ENCODE peak calls at places on chromosomes 12 and 14, in six cellular contexts. W is stimulated activated CD8-positive, alpha-beta memory T cell treated with anti-CD3 and anti-CD28 coated beads, Interleukin-4, amount 100 ng/mL, for 1 hour; F is GM10248; Z is ovary; G is fibroblast of lung; O is amniotic stem cell. Q is an unnamed sample.

GRCh38 chr12:109247831-109248654 is 61.0 kb downstream of the FOXN4 start:
- DNase-seq in W (no peak), F (no peak), Z (peak), G (no peak), O (no peak), Q (no peak)

GRCh38 chr14:100223332-100224171 is 15.4 kb upstream of the YY1 start:
- DNase-seq in W (no peak), F (no peak), Z (no peak), G (no peak), O (no peak), Q (no peak)

GRCh38 chr12:45010051-45010450 is 40.8 kb downstream of the DBX2 start:
- DNase-seq in W (no peak), F (no peak), Z (no peak), G (peak), O (no peak), Q (no peak)

GRCh38 chr12:103978384-103978982 is 12.8 kb downstream of the TDG start:
- DNase-seq in W (no peak), F (no peak), Z (no peak), G (no peak), O (no peak), Q (no peak)

GRCh38 chr14:32754209-32754608 is 184.5 kb upstream of the NPAS3 start:
- DNase-seq in W (no peak), F (no peak), Z (no peak), G (no peak), O (no peak), Q (no peak)

GRCh38 chr14:24845851-24846250 is 204.1 kb downstream of the STXBP6 start:
- DNase-seq in W (no peak), F (no peak), Z (no peak), G (no peak), O (no peak), Q (no peak)

GRCh38 chr12:113462117-113462774 is 9.4 kb downstream of the LHX5 start:
- DNase-seq in W (peak), F (peak), Z (peak), G (peak), O (peak), Q (peak)

GRCh38 chr12:108832730-108833354 is 24.5 kb downstream of the SSH1 start:
- DNase-seq in W (no peak), F (no peak), Z (no peak), G (peak), O (peak), Q (no peak)

GRCh38 chr14:27845241-27845850 is 921.2 kb upstream of the FOXG1 start:
- DNase-seq in W (no peak), F (no peak), Z (no peak), G (no peak), O (no peak), Q (no peak)

GRCh38 chr12:68890701-68891113 is 42.3 kb downstream of the CPM start:
- DNase-seq in W (no peak), F (no peak), Z (no peak), G (peak), O (no peak), Q (no peak)

GRCh38 chr12:68240975-68241374 is 12.4 kb downstream of the IL22 start:
- DNase-seq in W (no peak), F (peak), Z (peak), G (peak), O (no peak), Q (no peak)

GRCh38 chr12:40325349-40325960 is 100.7 kb downstream of the LRRK2 start:
- DNase-seq in W (no peak), F (peak), Z (no peak), G (peak), O (no peak), Q (no peak)

GRCh38 chr12:54021432-54022013 is 6.7 kb upstream of the HOXC6 start:
- DNase-seq in W (no peak), F (no peak), Z (peak), G (no peak), O (no peak), Q (no peak)

GRCh38 chr12:95615735-95616134 is 64.5 kb upstream of the USP44 start:
- DNase-seq in W (no peak), F (no peak), Z (no peak), G (peak), O (no peak), Q (no peak)

GRCh38 chr12:6352198-6353173 is 10.6 kb upstream of the TNFRSF1A start:
- DNase-seq in W (no peak), F (no peak), Z (no peak), G (no peak), O (no peak), Q (no peak)

GRCh38 chr14:60093088-60093487 is 1.4 kb downstream of the PCNX4 start:
- DNase-seq in W (no peak), F (no peak), Z (no peak), G (peak), O (no peak), Q (no peak)

GRCh38 chr12:84463756-84464495 is 448.7 kb downstream of the SLC6A15 start:
- DNase-seq in W (no peak), F (no peak), Z (no peak), G (peak), O (no peak), Q (no peak)

Q was measured in cerebellar nuclear complex.